ENCODE peak calls at places on chromosomes 12 and 14, in four cellular contexts. D, S, K and L are unnamed samples.

GRCh38 chr14:56555921-56556570 is 23.6 kb upstream of the TMEM260 start:
- DNase-seq in D (no peak), S (peak; percentile 38), K (peak; percentile 41), L (no peak)

GRCh38 chr12:80979821-80980220 is 42.1 kb upstream of the LIN7A start:
- DNase-seq in D (no peak), S (no peak), K (no peak), L (no peak)

GRCh38 chr12:2195085-2195484 is 142.3 kb downstream of the CACNA1C start:
- DNase-seq in D (no peak), S (no peak), K (no peak), L (no peak)

GRCh38 chr12:70246580-70246979 is 3.3 kb downstream of the CNOT2 start:
- DNase-seq in D (no peak), S (peak; percentile 55), K (no peak), L (no peak)

GRCh38 chr14:23609001-23609400 is 27.2 kb upstream of the DHRS2 start:
- DNase-seq in D (no peak), S (no peak), K (no peak), L (no peak)

GRCh38 chr12:42705863-42706262 is 116.3 kb upstream of the PRICKLE1 start:
- DNase-seq in D (no peak), S (peak; percentile 92), K (peak; percentile 76), L (peak; percentile 34)

GRCh38 chr14:63992858-63993257 is 140.1 kb downstream of the SYNE2 start:
- DNase-seq in D (no peak), S (no peak), K (no peak), L (no peak)

GRCh38 chr14:91303091-91303923 is 58.8 kb upstream of the GPR68 start:
- DNase-seq in D (no peak), S (peak; percentile 12), K (no peak), L (no peak)

GRCh38 chr12:125889742-125890141 is 824.5 kb downstream of the AACS start:
- DNase-seq in D (peak; percentile 35), S (no peak), K (no peak), L (no peak)

GRCh38 chr12:98424726-98425401 is 90.5 kb upstream of the TMPO start:
- DNase-seq in D (peak; percentile 24), S (peak; percentile 77), K (peak; percentile 77), L (peak; percentile 64)

GRCh38 chr12:53259891-53260290 is 8.2 kb upstream of the ESPL1 start:
- DNase-seq in D (no peak), S (no peak), K (no peak), L (no peak)

GRCh38 chr12:94795520-94795919 is 145.2 kb upstream of the TMCC3 start:
- DNase-seq in D (no peak), S (peak; percentile 63), K (peak; percentile 65), L (no peak)

GRCh38 chr12:54649825-54650224 is 1.7 kb upstream of the DCD start:
- DNase-seq in D (no peak), S (no peak), K (no peak), L (no peak)

GRCh38 chr12:118189761-118190181 is 53.8 kb downstream of the PEBP1 start:
- DNase-seq in D (peak; percentile 71), S (peak; percentile 78), K (peak; percentile 61), L (no peak)

GRCh38 chr14:88300817-88301216 is 22.3 kb downstream of the KCNK10 start:
- DNase-seq in D (no peak), S (no peak), K (no peak), L (no peak)

GRCh38 chr12:22461786-22462185 is 82.6 kb downstream of the C2CD5 start:
- DNase-seq in D (no peak), S (no peak), K (no peak), L (no peak)

GRCh38 chr12:70598467-70599194 is 38.6 kb downstream of the PTPRB start:
- DNase-seq in D (no peak), S (no peak), K (no peak), L (no peak)

GRCh38 chr14:81363746-81364400 is 36.3 kb downstream of the STON2 start:
- DNase-seq in D (no peak), S (peak; percentile 2), K (no peak), L (no peak)

GRCh38 chr14:87184180-87184579 is 808.8 kb downstream of the GALC start:
- DNase-seq in D (no peak), S (no peak), K (no peak), L (no peak)

GRCh38 chr14:55851301-55851700 is 266.9 kb upstream of the PELI2 start:
- DNase-seq in D (no peak), S (peak; percentile 14), K (no peak), L (no peak)

GRCh38 chr12:728781-729180 is 23.6 kb upstream of the WNK1 start:
- DNase-seq in D (no peak), S (no peak), K (no peak), L (no peak)

GRCh38 chr14:81464253-81465001 is 64.3 kb upstream of the STON2 start:
- DNase-seq in D (peak; percentile 22), S (peak; percentile 62), K (peak; percentile 70), L (no peak)

GRCh38 chr14:37594916-37595808 is at the start of the genes FOXA1 and TTC6:
- DNase-seq in D (no peak), S (peak; percentile 69), K (peak; percentile 47), L (peak; percentile 83)

GRCh38 chr12:2389079-2389790 is 336.4 kb downstream of the CACNA1C start:
- DNase-seq in D (no peak), S (peak; percentile 63), K (no peak), L (no peak)

GRCh38 chr12:123591702-123592481 is 7.5 kb downstream of the TMED2 start:
- DNase-seq in D (no peak), S (peak; percentile 56), K (peak; percentile 35), L (no peak)

GRCh38 chr14:98548071-98548686 is 723.8 kb downstream of the BCL11B start:
- DNase-seq in D (no peak), S (no peak), K (no peak), L (no peak)

GRCh38 chr14:92987713-92988510 is 65.0 kb downstream of the CHGA start:
- DNase-seq in D (no peak), S (no peak), K (no peak), L (no peak)

GRCh38 chr14:95796846-95797245 is 79.8 kb upstream of the TUNAR start:
- DNase-seq in D (no peak), S (no peak), K (no peak), L (no peak)

GRCh38 chr12:122052285-122052684 is 26.3 kb upstream of the MLXIP start:
- DNase-seq in D (no peak), S (peak; percentile 13), K (no peak), L (no peak)

GRCh38 chr12:122051231-122051876 is 27.2 kb upstream of the MLXIP start:
- DNase-seq in D (no peak), S (no peak), K (peak; percentile 38), L (no peak)

GRCh38 chr12:122049827-122050226 is 28.1 kb downstream of the BCL7A start:
- DNase-seq in D (no peak), S (no peak), K (no peak), L (no peak)

GRCh38 chr12:122048156-122048555 is 26.5 kb downstream of the BCL7A start:
- DNase-seq in D (no peak), S (peak; percentile 31), K (peak; percentile 58), L (no peak)

DNA sequence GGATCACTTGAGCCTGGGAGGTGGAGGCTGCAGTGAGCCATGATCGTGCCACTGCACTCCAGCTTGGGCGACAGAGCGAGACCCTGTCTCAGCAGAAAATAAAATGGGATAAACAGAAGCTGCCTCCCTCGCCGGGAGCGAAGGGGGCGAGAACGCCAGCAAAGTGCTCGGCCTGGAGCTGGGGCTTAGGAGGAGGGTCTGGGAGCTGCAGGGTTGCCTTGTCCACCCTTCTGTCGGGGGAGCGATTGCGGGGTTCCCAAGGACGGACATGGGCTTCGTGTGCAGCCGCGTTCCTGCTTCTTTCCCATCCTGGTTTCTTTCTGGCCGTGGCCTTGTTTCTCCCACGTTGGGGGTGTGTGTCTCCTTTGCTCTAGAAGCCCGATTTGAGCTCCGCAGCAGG is 27.9 kb upstream of the MLXIP start:
- DNase-seq in D (no peak), S (no peak), K (no peak), L (no peak)
- H3K27ac ChIP-seq in D (no peak overlapping the region), S (no peak overlapping the region), K (no peak overlapping the region), L (no peak overlapping the region)

GRCh38 chr12:104485651-104486341 is 29.0 kb downstream of the CHST11 start:
- DNase-seq in D (no peak), S (peak; percentile 39), K (no peak), L (no peak)

GRCh38 chr12:104480012-104480411 is 23.3 kb downstream of the CHST11 start:
- DNase-seq in D (no peak), S (no peak), K (no peak), L (no peak)

GRCh38 chr12:104482113-104482512 is 25.4 kb downstream of the CHST11 start:
- DNase-seq in D (no peak), S (no peak), K (no peak), L (no peak)

GRCh38 chr12:104480826-104481457 is 24.2 kb downstream of the CHST11 start:
- DNase-seq in D (peak; percentile 9), S (peak; percentile 72), K (peak; percentile 92), L (peak; percentile 44)

GRCh38 chr12:104482748-104483147 is 26.0 kb downstream of the CHST11 start:
- DNase-seq in D (no peak), S (no peak), K (no peak), L (no peak)
- H3K27ac ChIP-seq in D (no peak overlapping the region), S (no peak overlapping the region), K (no peak overlapping the region), L (no peak overlapping the region)

GRCh38 chr12:6228535-6229223 is 28.5 kb downstream of the CD9 start:
- DNase-seq in D (no peak), S (peak; percentile 38), K (no peak), L (no peak)
- H3K27ac ChIP-seq in D (peak overlapping the region; percentile 95), S (peak overlapping the region; percentile 89), K (no peak overlapping the region), L (peak overlapping the region; percentile 99)

DNA sequence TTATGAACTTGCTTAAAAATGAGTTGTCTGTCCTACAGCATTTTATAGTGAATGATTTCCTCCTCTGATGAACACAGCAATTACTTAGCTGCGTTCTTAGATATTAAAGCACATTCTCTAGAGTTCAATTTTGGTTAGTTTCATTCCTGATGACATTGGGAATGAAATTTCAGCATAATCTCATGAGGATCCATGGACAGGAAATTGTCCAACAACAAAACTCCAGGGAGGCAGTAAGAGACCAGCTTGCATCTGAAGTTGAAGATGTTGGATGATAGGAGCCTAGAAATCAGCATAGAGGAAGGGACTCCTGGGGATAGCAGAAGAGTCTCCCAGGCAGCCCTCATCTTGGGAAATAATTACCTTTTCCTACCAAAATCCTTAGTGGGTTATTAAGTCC is 128.7 kb upstream of the RAP1B start:
- DNase-seq in D (no peak), S (no peak), K (no peak), L (no peak)
- H3K27ac ChIP-seq in D (no peak overlapping the region), S (no peak overlapping the region), K (no peak overlapping the region), L (no peak overlapping the region)

GRCh38 chr12:108578813-108579212 is 16.4 kb downstream of the ISCU start:
- DNase-seq in D (no peak), S (no peak), K (no peak), L (no peak)
- H3K27ac ChIP-seq in D (no peak overlapping the region), S (no peak overlapping the region), K (no peak overlapping the region), L (no peak overlapping the region)

GRCh38 chr12:49702676-49703228 is 4.5 kb downstream of the FMNL3 start:
- DNase-seq in D (no peak), S (no peak), K (peak; percentile 40), L (no peak)
- H3K27ac ChIP-seq in D (no peak overlapping the region), S (peak overlapping the region; percentile 76), K (peak overlapping the region; percentile 25), L (no peak overlapping the region)

GRCh38 chr14:100256339-100256895 is 17.5 kb downstream of the YY1 start:
- DNase-seq in D (no peak), S (no peak), K (no peak), L (no peak)
- H3K27ac ChIP-seq in D (no peak overlapping the region), S (no peak overlapping the region), K (no peak overlapping the region), L (no peak overlapping the region)